ENCODE peak calls at places on chromosome 6, in five cellular contexts. One of them, this sample, is unnamed.
A peak's percentile ranks its signal among the peaks of the same experiment; 100 is the strongest.

GRCh38 chr6:8905647-8906231 is 470.4 kb upstream of the SLC35B3 start:
- DNase-seq in BE2C: no peak
- DNase-seq in amniotic epithelial cell: no peak
- DNase-seq in fibroblast of pulmonary artery: no peak
- DNase-seq in esophagus squamous epithelium: no peak
- DNase-seq in this sample: no peak

GRCh38 chr6:100105138-100105537 is 111.1 kb upstream of the MCHR2 start:
- DNase-seq in fibroblast of pulmonary artery: no peak
- DNase-seq in BE2C: no peak
- DNase-seq in esophagus squamous epithelium: no peak
- DNase-seq in amniotic epithelial cell: no peak
- DNase-seq in this sample: no peak

GRCh38 chr6:55069132-55069781 is 105.1 kb upstream of the HCRTR2 start:
- DNase-seq in BE2C: peak; percentile 17
- DNase-seq in amniotic epithelial cell: peak; percentile 50
- DNase-seq in esophagus squamous epithelium: no peak
- DNase-seq in fibroblast of pulmonary artery: peak; percentile 72
- DNase-seq in this sample: peak; percentile 54

GRCh38 chr6:26484161-26484560 is 15.9 kb upstream of the BTN1A1 start:
- DNase-seq in fibroblast of pulmonary artery: no peak
- DNase-seq in esophagus squamous epithelium: no peak
- DNase-seq in amniotic epithelial cell: no peak
- DNase-seq in BE2C: no peak
- DNase-seq in this sample: no peak

GRCh38 chr6:85078071-85078470 is 313.7 kb upstream of the TBX18 start:
- DNase-seq in amniotic epithelial cell: peak; percentile 98
- DNase-seq in BE2C: no peak
- DNase-seq in fibroblast of pulmonary artery: peak; percentile 82
- DNase-seq in esophagus squamous epithelium: no peak
- DNase-seq in this sample: peak; percentile 97

GRCh38 chr6:163945813-163946212 is 531.3 kb downstream of the QKI start:
- DNase-seq in BE2C: no peak
- DNase-seq in fibroblast of pulmonary artery: no peak
- DNase-seq in esophagus squamous epithelium: no peak
- DNase-seq in amniotic epithelial cell: no peak
- DNase-seq in this sample: no peak

GRCh38 chr6:1313755-1314503 is 2.0 kb downstream of the FOXQ1 start:
- DNase-seq in BE2C: no peak
- DNase-seq in esophagus squamous epithelium: no peak
- DNase-seq in fibroblast of pulmonary artery: no peak
- DNase-seq in amniotic epithelial cell: no peak
- DNase-seq in this sample: no peak

GRCh38 chr6:91097316-91097878 is 510.5 kb upstream of the MAP3K7 start:
- DNase-seq in amniotic epithelial cell: no peak
- DNase-seq in BE2C: no peak
- DNase-seq in esophagus squamous epithelium: no peak
- DNase-seq in fibroblast of pulmonary artery: peak; percentile 6
- DNase-seq in this sample: no peak

GRCh38 chr6:125951323-125951722 is 5.2 kb upstream of the HINT3 start:
- DNase-seq in amniotic epithelial cell: no peak
- DNase-seq in fibroblast of pulmonary artery: no peak
- DNase-seq in BE2C: no peak
- DNase-seq in esophagus squamous epithelium: no peak
- DNase-seq in this sample: no peak

GRCh38 chr6:7262037-7262461 is 51.0 kb downstream of the SSR1 start:
- DNase-seq in fibroblast of pulmonary artery: no peak
- DNase-seq in amniotic epithelial cell: no peak
- DNase-seq in BE2C: no peak
- DNase-seq in esophagus squamous epithelium: no peak
- DNase-seq in this sample: no peak

GRCh38 chr6:34359438-34360158 is 32.9 kb downstream of the NUDT3 start:
- DNase-seq in BE2C: no peak
- DNase-seq in fibroblast of pulmonary artery: no peak
- DNase-seq in esophagus squamous epithelium: no peak
- DNase-seq in amniotic epithelial cell: no peak
- DNase-seq in this sample: peak; percentile 47

GRCh38 chr6:46888031-46888430 is 33.7 kb downstream of the ADGRF5 start:
- DNase-seq in BE2C: no peak
- DNase-seq in amniotic epithelial cell: peak; percentile 11
- DNase-seq in fibroblast of pulmonary artery: peak; percentile 46
- DNase-seq in esophagus squamous epithelium: no peak
- DNase-seq in this sample: no peak

GRCh38 chr6:2794171-2794730 is 29.1 kb downstream of the WRNIP1 start:
- DNase-seq in amniotic epithelial cell: peak; percentile 52
- DNase-seq in esophagus squamous epithelium: no peak
- DNase-seq in fibroblast of pulmonary artery: no peak
- DNase-seq in BE2C: no peak
- DNase-seq in this sample: peak; percentile 7

GRCh38 chr6:1027109-1027794 is 284.6 kb upstream of the FOXQ1 start:
- DNase-seq in BE2C: no peak
- DNase-seq in fibroblast of pulmonary artery: no peak
- DNase-seq in amniotic epithelial cell: peak; percentile 37
- DNase-seq in esophagus squamous epithelium: no peak
- DNase-seq in this sample: peak; percentile 55

GRCh38 chr6:155502393-155502792 is 46.8 kb upstream of the NOX3 start:
- DNase-seq in amniotic epithelial cell: no peak
- DNase-seq in fibroblast of pulmonary artery: no peak
- DNase-seq in BE2C: no peak
- DNase-seq in esophagus squamous epithelium: no peak
- DNase-seq in this sample: no peak

GRCh38 chr6:99522531-99522930 is 7.3 kb upstream of the USP45 start:
- DNase-seq in esophagus squamous epithelium: no peak
- DNase-seq in BE2C: no peak
- DNase-seq in fibroblast of pulmonary artery: peak; percentile 81
- DNase-seq in amniotic epithelial cell: peak; percentile 90
- DNase-seq in this sample: peak; percentile 66

GRCh38 chr6:6218246-6219085 is 102.0 kb downstream of the F13A1 start:
- DNase-seq in fibroblast of pulmonary artery: no peak
- DNase-seq in esophagus squamous epithelium: no peak
- DNase-seq in amniotic epithelial cell: no peak
- DNase-seq in BE2C: no peak
- DNase-seq in this sample: no peak

GRCh38 chr6:25971187-25971811 is 8.7 kb downstream of the TRIM38 start:
- DNase-seq in BE2C: no peak
- DNase-seq in fibroblast of pulmonary artery: peak; percentile 96
- DNase-seq in amniotic epithelial cell: peak; percentile 96
- DNase-seq in esophagus squamous epithelium: no peak
- DNase-seq in this sample: peak; percentile 92

GRCh38 chr6:111427341-111428116 is 55.5 kb downstream of the REV3L start:
- DNase-seq in esophagus squamous epithelium: no peak
- DNase-seq in BE2C: no peak
- DNase-seq in fibroblast of pulmonary artery: peak; percentile 91
- DNase-seq in amniotic epithelial cell: peak; percentile 93
- DNase-seq in this sample: peak; percentile 92

GRCh38 chr6:102300350-102300749 is 906.8 kb downstream of the GRIK2 start:
- DNase-seq in BE2C: no peak
- DNase-seq in esophagus squamous epithelium: no peak
- DNase-seq in fibroblast of pulmonary artery: no peak
- DNase-seq in amniotic epithelial cell: no peak
- DNase-seq in this sample: no peak

GRCh38 chr6:163790296-163790840 is 375.9 kb downstream of the QKI start:
- DNase-seq in esophagus squamous epithelium: no peak
- DNase-seq in amniotic epithelial cell: peak; percentile 18
- DNase-seq in BE2C: no peak
- DNase-seq in fibroblast of pulmonary artery: peak; percentile 11
- DNase-seq in this sample: no peak

GRCh38 chr6:158040804-158041347 is 59.2 kb downstream of the SYNJ2 start:
- DNase-seq in amniotic epithelial cell: peak; percentile 87
- DNase-seq in esophagus squamous epithelium: no peak
- DNase-seq in fibroblast of pulmonary artery: peak; percentile 88
- DNase-seq in BE2C: no peak
- DNase-seq in this sample: peak; percentile 35

GRCh38 chr6:25316626-25317025 is 37.5 kb downstream of the CARMIL1 start:
- DNase-seq in esophagus squamous epithelium: no peak
- DNase-seq in amniotic epithelial cell: no peak
- DNase-seq in BE2C: no peak
- DNase-seq in fibroblast of pulmonary artery: no peak
- DNase-seq in this sample: no peak

GRCh38 chr6:127956260-127956888 is 55.5 kb upstream of the THEMIS start:
- DNase-seq in esophagus squamous epithelium: no peak
- DNase-seq in amniotic epithelial cell: peak; percentile 28
- DNase-seq in BE2C: no peak
- DNase-seq in fibroblast of pulmonary artery: peak; percentile 10
- DNase-seq in this sample: peak; percentile 25

GRCh38 chr6:13404115-13404891 is 76.0 kb upstream of the TBC1D7 start:
- DNase-seq in amniotic epithelial cell: no peak
- DNase-seq in fibroblast of pulmonary artery: peak; percentile 79
- DNase-seq in BE2C: no peak
- DNase-seq in esophagus squamous epithelium: no peak
- DNase-seq in this sample: peak; percentile 82

GRCh38 chr6:30877419-30878262 is 6.7 kb upstream of the DDR1 start:
- DNase-seq in fibroblast of pulmonary artery: peak; percentile 93
- DNase-seq in esophagus squamous epithelium: peak; percentile 39
- DNase-seq in BE2C: peak; percentile 87
- DNase-seq in amniotic epithelial cell: peak; percentile 89
- DNase-seq in this sample: peak; percentile 85

GRCh38 chr6:28545955-28546354 is 20.3 kb downstream of the GPX5 start:
- DNase-seq in BE2C: no peak
- DNase-seq in amniotic epithelial cell: no peak
- DNase-seq in fibroblast of pulmonary artery: no peak
- DNase-seq in esophagus squamous epithelium: no peak
- DNase-seq in this sample: no peak

GRCh38 chr6:154466139-154466538 is 44.3 kb downstream of the CNKSR3 start:
- DNase-seq in esophagus squamous epithelium: no peak
- DNase-seq in fibroblast of pulmonary artery: no peak
- DNase-seq in amniotic epithelial cell: no peak
- DNase-seq in BE2C: no peak
- DNase-seq in this sample: no peak

GRCh38 chr6:109453594-109454482 is 1.7 kb downstream of the MICAL1 start:
- DNase-seq in esophagus squamous epithelium: no peak
- DNase-seq in fibroblast of pulmonary artery: peak; percentile 27
- DNase-seq in amniotic epithelial cell: no peak
- DNase-seq in BE2C: peak; percentile 87
- DNase-seq in this sample: no peak

This sample was measured in HCEC 1CT.